ENCODE peak calls at places on chromosome 14, in nine cellular contexts. P is hypothalamus; O is endothelial cell; B is A172; Z is cardiac muscle cell; T is effector CD8-positive, alpha-beta T cell; U is NB4; M is Panc1; K is WTC11. I is an unnamed sample.

GRCh38 chr14:28057286-28058011 is 709.1 kb upstream of the FOXG1 start:
- DNase-seq in P (no peak), O (no peak), B (no peak), Z (no peak), T (no peak), U (peak), M (no peak), K (no peak), I (no peak)

GRCh38 chr14:100540926-100541620 is 46.1 kb downstream of the BEGAIN start:
- DNase-seq in P (no peak), O (no peak), B (no peak), Z (no peak), T (no peak), U (no peak), M (no peak), K (no peak), I (no peak)

GRCh38 chr14:28398501-28398900 is 368.1 kb upstream of the FOXG1 start:
- DNase-seq in P (no peak), O (no peak), B (no peak), Z (no peak), T (no peak), U (no peak), M (no peak), K (no peak), I (no peak)

GRCh38 chr14:103879570-103880333 is 32.4 kb upstream of the PPP1R13B start:
- DNase-seq in P (no peak), O (peak), B (peak), Z (no peak), T (no peak), U (no peak), M (no peak), K (peak), I (no peak)

GRCh38 chr14:22928237-22929103 is 706 bp downstream of the PRMT5 start:
- DNase-seq in P (no peak), O (no peak), B (no peak), Z (no peak), T (no peak), U (peak), M (no peak), K (no peak), I (no peak)

GRCh38 chr14:104239866-104240301 is 101.5 kb downstream of the KIF26A start:
- DNase-seq in P (no peak), O (no peak), B (no peak), Z (no peak), T (no peak), U (no peak), M (no peak), K (no peak), I (no peak)

GRCh38 chr14:50425816-50426215 is 29.1 kb upstream of the CDKL1 start:
- DNase-seq in P (no peak), O (no peak), B (no peak), Z (no peak), T (no peak), U (peak), M (no peak), K (no peak), I (no peak)

GRCh38 chr14:106691601-106692291 is 1165.4 kb downstream of the TMEM121 start:
- DNase-seq in P (no peak), O (no peak), B (no peak), Z (no peak), T (peak), U (peak), M (peak), K (peak), I (no peak)

GRCh38 chr14:65115615-65116014 is 13.3 kb upstream of the MAX start:
- DNase-seq in P (no peak), O (no peak), B (no peak), Z (no peak), T (no peak), U (peak), M (no peak), K (no peak), I (no peak)

GRCh38 chr14:51157012-51157411 is 62.1 kb upstream of the TRIM9 start:
- DNase-seq in P (no peak), O (no peak), B (no peak), Z (peak), T (no peak), U (peak), M (peak), K (no peak), I (no peak)

GRCh38 chr14:39841088-39841487 is 408.9 kb upstream of the FBXO33 start:
- DNase-seq in P (no peak), O (no peak), B (peak), Z (no peak), T (no peak), U (no peak), M (no peak), K (no peak), I (no peak)

GRCh38 chr14:35406811-35407630 is 2.5 kb upstream of the NFKBIA start:
- DNase-seq in P (no peak), O (no peak), B (peak), Z (peak), T (no peak), U (peak), M (no peak), K (no peak), I (no peak)

GRCh38 chr14:90642239-90642717 is 174.0 kb downstream of the TTC7B start:
- DNase-seq in P (no peak), O (no peak), B (no peak), Z (peak), T (no peak), U (no peak), M (no peak), K (peak), I (no peak)

GRCh38 chr14:49950275-49951250 is 57.7 kb downstream of the ARF6 start:
- DNase-seq in P (no peak), O (no peak), B (peak), Z (no peak), T (no peak), U (no peak), M (no peak), K (no peak), I (no peak)

GRCh38 chr14:101028971-101029667 is 125.6 kb upstream of the RTL1 start:
- DNase-seq in P (no peak), O (no peak), B (no peak), Z (no peak), T (no peak), U (no peak), M (no peak), K (no peak), I (no peak)

GRCh38 chr14:79627058-79627457 is 584.2 kb downstream of the DIO2 start:
- DNase-seq in P (no peak), O (no peak), B (no peak), Z (no peak), T (no peak), U (no peak), M (no peak), K (no peak), I (no peak)

GRCh38 chr14:89428556-89429196 is 11.6 kb upstream of the FOXN3 start:
- DNase-seq in P (no peak), O (no peak), B (no peak), Z (no peak), T (no peak), U (no peak), M (no peak), K (no peak), I (peak)

GRCh38 chr14:51283402-51283825 is 43.4 kb downstream of the TMX1 start:
- DNase-seq in P (no peak), O (peak), B (peak), Z (peak), T (no peak), U (peak), M (peak), K (no peak), I (no peak)

GRCh38 chr14:105974902-105975301 is 448.5 kb downstream of the TMEM121 start:
- DNase-seq in P (no peak), O (no peak), B (peak), Z (no peak), T (peak), U (peak), M (no peak), K (no peak), I (no peak)

GRCh38 chr14:71214241-71214640 is 307.0 kb downstream of the PCNX1 start:
- DNase-seq in P (no peak), O (no peak), B (no peak), Z (no peak), T (no peak), U (no peak), M (no peak), K (no peak), I (no peak)

GRCh38 chr14:104936361-104937155 is 11.9 kb downstream of the PLD4 start:
- DNase-seq in P (no peak), O (no peak), B (no peak), Z (no peak), T (no peak), U (no peak), M (peak), K (peak), I (peak)

GRCh38 chr14:99035712-99036593 is 236.0 kb downstream of the BCL11B start:
- DNase-seq in P (peak), O (peak), B (peak), Z (peak), T (no peak), U (peak), M (no peak), K (peak), I (peak)

GRCh38 chr14:99819514-99819913 is 26.3 kb downstream of the EML1 start:
- DNase-seq in P (no peak), O (no peak), B (no peak), Z (no peak), T (no peak), U (no peak), M (no peak), K (peak), I (no peak)

GRCh38 chr14:73727181-73727580 is 13.0 kb upstream of the PNMA1 start:
- DNase-seq in P (no peak), O (no peak), B (no peak), Z (no peak), T (no peak), U (no peak), M (no peak), K (no peak), I (no peak)

GRCh38 chr14:77085538-77085937 is 12.5 kb upstream of the CIPC start:
- DNase-seq in P (no peak), O (no peak), B (no peak), Z (no peak), T (no peak), U (no peak), M (no peak), K (no peak), I (no peak)

GRCh38 chr14:88422036-88422435 is 36.6 kb downstream of the SPATA7 start:
- DNase-seq in P (no peak), O (no peak), B (no peak), Z (peak), T (no peak), U (no peak), M (no peak), K (no peak), I (no peak)

GRCh38 chr14:36583242-36584166 is 1.1 kb upstream of the NKX2-8 start:
- DNase-seq in P (no peak), O (no peak), B (no peak), Z (no peak), T (no peak), U (no peak), M (no peak), K (peak), I (no peak)

GRCh38 chr14:52318829-52319604 is 4.9 kb downstream of the PTGER2 start:
- DNase-seq in P (no peak), O (no peak), B (no peak), Z (no peak), T (no peak), U (no peak), M (no peak), K (no peak), I (no peak)

GRCh38 chr14:92560106-92560865 is 46.7 kb downstream of the RIN3 start:
- DNase-seq in P (no peak), O (no peak), B (no peak), Z (no peak), T (no peak), U (no peak), M (no peak), K (no peak), I (no peak)

GRCh38 chr14:64540208-64541202 is at the start of gene HSPA2:
- DNase-seq in P (peak), O (peak), B (no peak), Z (peak), T (peak), U (peak), M (peak), K (peak), I (peak)

GRCh38 chr14:67572608-67573007 is 27.5 kb downstream of the PIGH start:
- DNase-seq in P (no peak), O (no peak), B (no peak), Z (no peak), T (no peak), U (no peak), M (no peak), K (no peak), I (no peak)

GRCh38 chr14:68807987-68808386 is 15.1 kb upstream of the ZFP36L1 start:
- DNase-seq in P (no peak), O (no peak), B (no peak), Z (no peak), T (no peak), U (no peak), M (no peak), K (no peak), I (no peak)

GRCh38 chr14:69699743-69700309 is 67.1 kb upstream of the SRSF5 start:
- DNase-seq in P (no peak), O (no peak), B (no peak), Z (no peak), T (no peak), U (no peak), M (no peak), K (no peak), I (no peak)

I was measured in ascending aorta.